ENCODE peak calls at places on chromosomes 16 and 17, in four cellular contexts. A is central memory CD4-positive, alpha-beta T cell; I is LNCaP clone FGC; X is activated naive CD8-positive, alpha-beta T cell treated with anti-CD3 and anti-CD28 coated beads for 36 hours. N is an unnamed sample.
A peak's percentile ranks its signal among the peaks of the same experiment; 100 is the strongest.

GRCh38 chr17:35942588-35943186 is 826 bp downstream of the LYZL6 start:
- DNase-seq in A (no peak), I (no peak), X (no peak), N (peak; percentile 57)

GRCh38 chr17:40490289-40490853 is 11.1 kb downstream of the TNS4 start:
- DNase-seq in A (no peak), I (no peak), X (no peak), N (peak; percentile 87)

GRCh38 chr16:88194397-88195020 is 188.2 kb upstream of the ZNF469 start:
- DNase-seq in A (no peak), I (no peak), X (no peak), N (no peak)

GRCh38 chr17:50482516-50482915 is 3.9 kb downstream of the RSAD1 start:
- DNase-seq in A (peak; percentile 60), I (peak; percentile 83), X (peak; percentile 79), N (peak; percentile 91)

GRCh38 chr16:4380131-4381063 is 8.7 kb downstream of the VASN start:
- DNase-seq in A (no peak), I (no peak), X (no peak), N (no peak)

GRCh38 chr17:78903101-78903779 is at the start of gene CEP295NL:
- DNase-seq in A (no peak), I (no peak), X (peak; percentile 38), N (no peak)

GRCh38 chr16:1082266-1082951 is 9.9 kb downstream of the SSTR5 start:
- DNase-seq in A (no peak), I (no peak), X (no peak), N (no peak)

GRCh38 chr17:37088459-37088858 is 139.7 kb downstream of the AATF start:
- DNase-seq in A (peak; percentile 36), I (peak; percentile 55), X (peak; percentile 4), N (no peak)

GRCh38 chr16:74291577-74292208 is 4.9 kb upstream of the PSMD7 start:
- DNase-seq in A (no peak), I (no peak), X (no peak), N (no peak)

GRCh38 chr16:55700961-55701360 is 45.2 kb downstream of the SLC6A2 start:
- DNase-seq in A (no peak), I (no peak), X (no peak), N (no peak)

GRCh38 chr17:46977348-46977747 is 1.7 kb downstream of the RPRML start:
- DNase-seq in A (no peak), I (no peak), X (no peak), N (peak; percentile 31)

GRCh38 chr17:57963149-57963511 is 7.9 kb upstream of the CUEDC1 start:
- DNase-seq in A (no peak), I (no peak), X (no peak), N (no peak)

N was measured in left colon.